ENCODE peak calls at places on chromosomes 11 and 22, in four cellular contexts. L, X, H and Y are unnamed samples.

GRCh38 chr11:5608778-5609177 is 12.3 kb downstream of the TRIM6 start:
- DNase-seq in X (no peak), L (no peak), H (no peak), Y (no peak)

GRCh38 chr11:116927163-116927772 is 89.8 kb upstream of the APOA1 start:
- DNase-seq in L (no peak), H (peak), X (no peak), Y (no peak)

GRCh38 chr22:17907731-17908051 is 116.7 kb downstream of the MICAL3 start:
- DNase-seq in X (no peak), L (no peak), H (no peak), Y (no peak)

GRCh38 chr22:36430863-36431262 is 43.1 kb upstream of the MYH9 start:
- DNase-seq in X (no peak), L (no peak), H (peak), Y (no peak)

GRCh38 chr22:33023119-33023827 is 34.9 kb downstream of the SYN3 start:
- DNase-seq in H (no peak), X (no peak), L (no peak), Y (no peak)

GRCh38 chr11:96317576-96317975 is 25.4 kb downstream of the MAML2 start:
- DNase-seq in H (no peak), L (no peak), X (no peak), Y (no peak)

GRCh38 chr11:59011672-59012071 is 72.4 kb downstream of the GLYATL1 start:
- DNase-seq in L (no peak), H (peak), X (peak), Y (no peak)

GRCh38 chr22:46086577-46087335 is 63.6 kb upstream of the PPARA start:
- DNase-seq in H (no peak), L (no peak), X (no peak), Y (no peak)

GRCh38 chr22:30408388-30409101 is 11.7 kb downstream of the SEC14L2 start:
- DNase-seq in X (peak), H (peak), L (no peak), Y (no peak)

GRCh38 chr22:48567213-48567975 is 1260.3 kb downstream of the BRD1 start:
- DNase-seq in H (no peak), X (peak), L (no peak), Y (peak)

GRCh38 chr22:27982106-27982505 is 63.0 kb upstream of the PITPNB start:
- DNase-seq in H (no peak), L (no peak), X (no peak), Y (no peak)

GRCh38 chr11:126336646-126337045 is 18.8 kb upstream of the ST3GAL4 start:
- DNase-seq in H (peak), L (no peak), X (peak), Y (no peak)

GRCh38 chr11:12752868-12753267 is 78.6 kb downstream of the TEAD1 start:
- DNase-seq in X (no peak), H (no peak), L (no peak), Y (no peak)

GRCh38 chr11:115711021-115711420 is 206.8 kb upstream of the CADM1 start:
- DNase-seq in H (no peak), L (no peak), X (no peak), Y (no peak)

GRCh38 chr22:44526431-44527115 is 28.5 kb upstream of the RTL6 start:
- DNase-seq in L (no peak), H (no peak), X (no peak), Y (no peak)

GRCh38 chr11:121895919-121896318 is 220.1 kb downstream of the BLID start:
- DNase-seq in L (no peak), X (no peak), H (no peak), Y (no peak)

GRCh38 chr11:17581732-17582053 is 34.6 kb downstream of the OTOG start:
- DNase-seq in L (no peak), X (no peak), H (no peak), Y (no peak)

GRCh38 chr22:26902401-26903029 is 245.1 kb downstream of the MIAT start:
- DNase-seq in X (no peak), H (no peak), L (no peak), Y (no peak)

GRCh38 chr11:93524868-93525267 is 18.3 kb downstream of the SMCO4 start:
- DNase-seq in H (no peak), X (no peak), L (no peak), Y (no peak)

GRCh38 chr11:65850217-65851082 is 7.5 kb downstream of the CFL1 start:
- DNase-seq in L (no peak), X (no peak), H (peak), Y (no peak)

GRCh38 chr11:26696330-26696729 is 25.5 kb downstream of the SLC5A12 start:
- DNase-seq in L (peak), H (no peak), X (no peak), Y (no peak)

GRCh38 chr22:41288245-41288946 is 2.4 kb upstream of the RANGAP1 start:
- DNase-seq in H (peak), X (no peak), L (peak), Y (no peak)

GRCh38 chr11:118434553-118435232 is 1.6 kb upstream of the KMT2A start:
- DNase-seq in L (no peak), X (peak), H (peak), Y (no peak)

GRCh38 chr11:102680945-102681344 is 24.6 kb downstream of the MMP27 start:
- DNase-seq in X (no peak), L (no peak), H (peak), Y (no peak)

GRCh38 chr11:34651551-34651950 is 30.7 kb downstream of the EHF start:
- DNase-seq in X (no peak), H (no peak), L (no peak), Y (no peak)

GRCh38 chr11:79762271-79762935 is 321.6 kb upstream of the TENM4 start:
- DNase-seq in X (peak), L (no peak), H (peak), Y (no peak)

GRCh38 chr11:11420512-11420911 is 67.5 kb upstream of the CSNK2A3 start:
- DNase-seq in X (peak), H (no peak), L (no peak), Y (no peak)

GRCh38 chr11:46336781-46337180 is 10.5 kb upstream of the DGKZ start:
- DNase-seq in X (peak), H (peak), L (no peak), Y (no peak)

GRCh38 chr22:35229865-35230264 is 27.4 kb upstream of the HMGXB4 start:
- DNase-seq in H (no peak), X (no peak), L (no peak), Y (no peak)

GRCh38 chr11:102495161-102496042 is 35.1 kb downstream of the MMP7 start:
- DNase-seq in X (peak), H (peak), L (peak), Y (peak)

GRCh38 chr11:14764899-14765527 is 121.4 kb downstream of the PDE3B start:
- DNase-seq in H (peak), X (peak), L (peak), Y (no peak)

GRCh38 chr11:44409558-44410236 is 99.8 kb upstream of the ALX4 start:
- DNase-seq in L (no peak), X (no peak), H (no peak), Y (no peak)

GRCh38 chr11:86692317-86692716 is 19.9 kb upstream of the ME3 start:
- DNase-seq in L (no peak), X (no peak), H (peak), Y (no peak)

GRCh38 chr11:109849946-109850345 is 243.2 kb upstream of the ZC3H12C start:
- DNase-seq in H (no peak), X (no peak), L (no peak), Y (no peak)